ENCODE peak calls at places on chromosomes 13 and 19, in four cellular contexts. One of them, this sample, is unnamed.
A peak's percentile ranks its signal among the peaks of the same experiment; 100 is the strongest.

GRCh38 chr13:47480121-47480520 is 521.0 kb downstream of the SUCLA2 start:
- DNase-seq in cardiac muscle cell: peak; percentile 67
- DNase-seq in AG09319: no peak
- DNase-seq in OCI-LY7: no peak
- DNase-seq in this sample: peak; percentile 83

GRCh38 chr13:113777311-113778260 is 18.6 kb downstream of the TMEM255B start:
- DNase-seq in AG09319: no peak
- DNase-seq in OCI-LY7: no peak
- DNase-seq in cardiac muscle cell: peak; percentile 44
- DNase-seq in this sample: no peak

GRCh38 chr13:50700664-50701266 is 142.7 kb downstream of the DLEU7 start:
- DNase-seq in cardiac muscle cell: no peak
- DNase-seq in AG09319: no peak
- DNase-seq in OCI-LY7: no peak
- DNase-seq in this sample: no peak

GRCh38 chr19:55253842-55254624 is 4.8 kb downstream of the PPP6R1 start:
- DNase-seq in cardiac muscle cell: no peak
- DNase-seq in AG09319: no peak
- DNase-seq in OCI-LY7: peak; percentile 97
- DNase-seq in this sample: no peak

GRCh38 chr13:20331419-20331818 is 99.3 kb upstream of the GJB6 start:
- DNase-seq in AG09319: no peak
- DNase-seq in OCI-LY7: no peak
- DNase-seq in cardiac muscle cell: no peak
- DNase-seq in this sample: no peak

GRCh38 chr13:23755040-23755439 is 134.2 kb downstream of the MIPEP start:
- DNase-seq in cardiac muscle cell: no peak
- DNase-seq in AG09319: no peak
- DNase-seq in OCI-LY7: no peak
- DNase-seq in this sample: no peak

GRCh38 chr13:25249001-25249543 is 38.2 kb downstream of the MTMR6 start:
- DNase-seq in cardiac muscle cell: peak; percentile 47
- DNase-seq in AG09319: peak; percentile 39
- DNase-seq in OCI-LY7: peak; percentile 49
- DNase-seq in this sample: peak; percentile 60

GRCh38 chr19:35346193-35347052 is 1.3 kb upstream of the FFAR1 start:
- DNase-seq in cardiac muscle cell: no peak
- DNase-seq in AG09319: no peak
- DNase-seq in OCI-LY7: peak; percentile 66
- DNase-seq in this sample: no peak

GRCh38 chr13:73464758-73465628 is 406.2 kb downstream of the KLF5 start:
- DNase-seq in AG09319: no peak
- DNase-seq in OCI-LY7: no peak
- DNase-seq in cardiac muscle cell: no peak
- DNase-seq in this sample: no peak

GRCh38 chr19:35262101-35262761 is 6.5 kb upstream of the USF2 start:
- DNase-seq in cardiac muscle cell: no peak
- DNase-seq in OCI-LY7: no peak
- DNase-seq in AG09319: no peak
- DNase-seq in this sample: no peak

GRCh38 chr19:6239401-6239844 is 40.4 kb downstream of the MLLT1 start:
- DNase-seq in cardiac muscle cell: peak; percentile 62
- DNase-seq in OCI-LY7: no peak
- DNase-seq in AG09319: no peak
- DNase-seq in this sample: no peak

GRCh38 chr19:43474986-43475705 is 9.7 kb upstream of the LYPD3 start:
- DNase-seq in cardiac muscle cell: peak; percentile 95
- DNase-seq in AG09319: peak; percentile 78
- DNase-seq in OCI-LY7: peak; percentile 17
- DNase-seq in this sample: peak; percentile 81

GRCh38 chr13:36357692-36358091 is 11.5 kb upstream of the SPART start:
- DNase-seq in AG09319: no peak
- DNase-seq in OCI-LY7: no peak
- DNase-seq in cardiac muscle cell: peak; percentile 59
- DNase-seq in this sample: no peak

GRCh38 chr19:8611391-8611883 is 922 bp upstream of the ADAMTS10 start:
- DNase-seq in AG09319: no peak
- DNase-seq in OCI-LY7: no peak
- DNase-seq in cardiac muscle cell: peak; percentile 32
- DNase-seq in this sample: no peak

DNA sequence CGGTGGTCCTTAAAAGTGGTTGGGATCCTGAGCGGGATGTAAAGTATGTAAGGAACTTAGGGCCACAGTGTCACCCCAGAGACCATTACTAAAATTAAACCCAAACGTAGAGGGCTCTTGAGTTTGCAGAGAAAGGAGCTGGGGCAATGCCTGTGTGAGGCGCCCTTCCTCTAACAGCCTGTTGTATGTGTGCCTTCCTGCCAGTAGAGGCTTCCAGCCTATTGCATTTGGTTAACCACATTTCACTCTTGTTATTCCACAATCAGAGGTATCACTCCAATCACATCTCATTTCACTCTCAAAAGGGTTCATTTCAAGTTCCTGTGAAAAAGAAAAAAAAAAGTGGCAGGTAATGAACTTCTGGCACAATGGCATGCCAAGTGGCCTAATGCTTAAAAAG is 29.4 kb downstream of the DIAPH3 start:
- DNase-seq in AG09319: no peak
- DNase-seq in OCI-LY7: no peak
- DNase-seq in cardiac muscle cell: peak; percentile 38
- DNase-seq in this sample: peak; percentile 12
- TF ChIP-seq CTCF in AG09319: peak; percentile 47
- TF ChIP-seq CTCF in OCI-LY7: no peak
- TF ChIP-seq CTCF in cardiac muscle cell: peak; percentile 37
- TF ChIP-seq CTCF in this sample: peak; percentile 52

GRCh38 chr13:39364797-39365468 is 238.1 kb downstream of the LHFPL6 start:
- DNase-seq in AG09319: no peak
- DNase-seq in cardiac muscle cell: peak; percentile 16
- DNase-seq in OCI-LY7: no peak
- DNase-seq in this sample: peak; percentile 17
- TF ChIP-seq CTCF in AG09319: no peak
- TF ChIP-seq CTCF in cardiac muscle cell: no peak
- TF ChIP-seq CTCF in OCI-LY7: no peak
- TF ChIP-seq CTCF in this sample: no peak

GRCh38 chr13:101155920-101156319 is 260.4 kb downstream of the NALCN start:
- DNase-seq in AG09319: no peak
- DNase-seq in cardiac muscle cell: no peak
- DNase-seq in OCI-LY7: no peak
- DNase-seq in this sample: no peak
- TF ChIP-seq CTCF in AG09319: peak; percentile 35
- TF ChIP-seq CTCF in cardiac muscle cell: peak; percentile 33
- TF ChIP-seq CTCF in OCI-LY7: peak; percentile 56
- TF ChIP-seq CTCF in this sample: peak; percentile 76

GRCh38 chr19:9847087-9847671 is 12.1 kb downstream of the PIN1 start:
- DNase-seq in cardiac muscle cell: peak; percentile 92
- DNase-seq in AG09319: peak; percentile 81
- DNase-seq in OCI-LY7: no peak
- DNase-seq in this sample: peak; percentile 95
- TF ChIP-seq CTCF in cardiac muscle cell: peak; percentile 73
- TF ChIP-seq CTCF in AG09319: peak; percentile 85
- TF ChIP-seq CTCF in OCI-LY7: peak; percentile 45
- TF ChIP-seq CTCF in this sample: peak; percentile 92

GRCh38 chr13:99261040-99261439 is 2.9 kb upstream of the GPR18 start:
- DNase-seq in cardiac muscle cell: no peak
- DNase-seq in AG09319: no peak
- DNase-seq in OCI-LY7: peak; percentile 41
- DNase-seq in this sample: no peak
- TF ChIP-seq CTCF in cardiac muscle cell: no peak
- TF ChIP-seq CTCF in AG09319: no peak
- TF ChIP-seq CTCF in OCI-LY7: no peak
- TF ChIP-seq CTCF in this sample: no peak

GRCh38 chr13:41494202-41494601 is 36.9 kb downstream of the RGCC start:
- DNase-seq in OCI-LY7: no peak
- DNase-seq in AG09319: no peak
- DNase-seq in cardiac muscle cell: peak; percentile 10
- DNase-seq in this sample: no peak
- TF ChIP-seq CTCF in OCI-LY7: no peak
- TF ChIP-seq CTCF in AG09319: no peak
- TF ChIP-seq CTCF in cardiac muscle cell: no peak
- TF ChIP-seq CTCF in this sample: no peak

GRCh38 chr13:66689037-66689619 is 541.0 kb downstream of the PCDH9 start:
- DNase-seq in cardiac muscle cell: peak; percentile 42
- DNase-seq in OCI-LY7: peak; percentile 67
- DNase-seq in AG09319: no peak
- DNase-seq in this sample: no peak
- TF ChIP-seq CTCF in cardiac muscle cell: peak; percentile 42
- TF ChIP-seq CTCF in OCI-LY7: peak; percentile 74
- TF ChIP-seq CTCF in AG09319: peak; percentile 18
- TF ChIP-seq CTCF in this sample: peak; percentile 48

DNA sequence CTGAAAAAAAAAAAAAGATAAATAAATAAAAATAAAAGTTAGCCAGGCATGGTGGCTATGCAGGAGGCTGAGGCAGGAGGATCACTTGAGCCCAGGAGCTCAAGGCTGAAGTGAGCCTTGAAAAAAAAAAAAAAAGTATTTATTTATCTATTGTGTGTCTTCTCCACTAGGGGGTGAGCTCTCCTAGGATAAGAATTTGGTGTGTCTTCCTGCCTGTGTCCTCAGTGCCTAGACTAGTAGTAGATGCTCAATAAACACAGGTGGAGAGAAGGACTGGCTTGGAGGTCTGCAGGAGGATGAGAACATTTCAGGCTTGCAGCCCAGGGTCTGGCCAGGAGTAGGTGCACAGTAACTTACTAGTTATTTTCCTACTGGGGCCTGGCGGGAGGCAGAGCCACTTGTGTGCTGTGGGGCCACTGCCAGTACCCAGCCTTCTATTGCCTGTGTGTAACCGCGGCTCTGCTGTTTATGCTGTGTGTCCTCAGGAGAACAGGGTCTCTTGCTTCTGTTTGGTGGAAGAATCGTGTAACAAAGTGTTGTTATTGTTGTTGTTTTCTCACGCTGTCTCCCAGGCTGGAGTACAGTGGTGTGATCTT is 5.4 kb downstream of the LMTK3 start:
- DNase-seq in cardiac muscle cell: peak; percentile 68
- DNase-seq in OCI-LY7: peak; percentile 81
- DNase-seq in AG09319: peak; percentile 10
- DNase-seq in this sample: peak; percentile 45
- TF ChIP-seq CTCF in cardiac muscle cell: peak; percentile 49
- TF ChIP-seq CTCF in OCI-LY7: peak; percentile 81
- TF ChIP-seq CTCF in AG09319: peak; percentile 42
- TF ChIP-seq CTCF in this sample: peak; percentile 89

GRCh38 chr19:18832331-18833140 is 777 bp downstream of the UPF1 start:
- DNase-seq in cardiac muscle cell: no peak
- DNase-seq in OCI-LY7: peak; percentile 60
- DNase-seq in AG09319: no peak
- DNase-seq in this sample: peak; percentile 33
- TF ChIP-seq CTCF in cardiac muscle cell: peak; percentile 28
- TF ChIP-seq CTCF in OCI-LY7: peak; percentile 16
- TF ChIP-seq CTCF in AG09319: peak; percentile 31
- TF ChIP-seq CTCF in this sample: peak; percentile 53